ENCODE peak calls at places on chromosomes 11 and 22, in four cellular contexts. I is NT2/D1, Z is tibial artery, C is adipocyte. V is an unnamed sample.

GRCh38 chr11:116314012-116314411 is 458.8 kb downstream of the BUD13 start:
- DNase-seq in Z (no peak), I (no peak), C (no peak), V (no peak)

GRCh38 chr11:120815260-120816100 is 208.4 kb upstream of the TBCEL start:
- DNase-seq in Z (no peak), I (no peak), C (no peak), V (no peak)

GRCh38 chr11:115222218-115222862 is 281.9 kb downstream of the CADM1 start:
- DNase-seq in I (no peak), Z (no peak), C (no peak), V (no peak)

GRCh38 chr11:58254936-58255335 is 13.1 kb downstream of the OR10W1 start:
- DNase-seq in C (no peak), I (no peak), Z (no peak), V (no peak)

GRCh38 chr11:57307666-57308270 is 17.0 kb downstream of the TNKS1BP1 start:
- DNase-seq in C (no peak), Z (peak; percentile 62), I (no peak), V (no peak)

GRCh38 chr22:39932918-39933649 is 27.1 kb upstream of the TMA7B start:
- DNase-seq in I (peak; percentile 81), Z (no peak), C (no peak), V (peak; percentile 70)

GRCh38 chr22:37740455-37741311 is 43.8 kb downstream of the TRIOBP start:
- DNase-seq in C (no peak), I (no peak), Z (no peak), V (no peak)

GRCh38 chr11:56751480-56751879 is 3.0 kb upstream of the OR9G4 start:
- DNase-seq in I (no peak), Z (no peak), C (no peak), V (no peak)

DNA sequence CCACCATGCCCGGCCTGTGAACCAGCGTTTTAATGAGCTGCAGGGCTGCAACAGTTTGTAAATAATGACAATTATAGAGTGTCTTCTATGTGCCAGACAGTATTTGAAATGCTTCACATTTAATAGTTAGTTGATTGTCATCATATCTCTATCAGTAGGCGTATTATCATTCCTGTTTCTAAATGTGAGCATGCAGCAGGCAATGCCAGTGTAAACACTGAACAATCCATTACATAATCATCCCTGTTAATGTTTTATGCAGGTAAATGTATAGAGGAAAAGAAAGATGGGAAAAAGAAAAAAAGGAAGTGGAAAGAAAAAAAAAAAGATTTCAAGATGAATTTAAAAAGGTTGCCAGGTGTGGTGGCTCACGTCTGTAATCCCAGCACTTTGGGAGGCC is 52.3 kb downstream of the ZBTB44 start:
- DNase-seq in Z (no peak), C (no peak), I (no peak), V (no peak)
- H3K4me1 ChIP-seq in Z (no peaks in the 10 kb centered on the region), C (no peaks in the 10 kb centered on the region), I (no peaks in the 10 kb centered on the region), V (no peaks in the 10 kb centered on the region)

DNA sequence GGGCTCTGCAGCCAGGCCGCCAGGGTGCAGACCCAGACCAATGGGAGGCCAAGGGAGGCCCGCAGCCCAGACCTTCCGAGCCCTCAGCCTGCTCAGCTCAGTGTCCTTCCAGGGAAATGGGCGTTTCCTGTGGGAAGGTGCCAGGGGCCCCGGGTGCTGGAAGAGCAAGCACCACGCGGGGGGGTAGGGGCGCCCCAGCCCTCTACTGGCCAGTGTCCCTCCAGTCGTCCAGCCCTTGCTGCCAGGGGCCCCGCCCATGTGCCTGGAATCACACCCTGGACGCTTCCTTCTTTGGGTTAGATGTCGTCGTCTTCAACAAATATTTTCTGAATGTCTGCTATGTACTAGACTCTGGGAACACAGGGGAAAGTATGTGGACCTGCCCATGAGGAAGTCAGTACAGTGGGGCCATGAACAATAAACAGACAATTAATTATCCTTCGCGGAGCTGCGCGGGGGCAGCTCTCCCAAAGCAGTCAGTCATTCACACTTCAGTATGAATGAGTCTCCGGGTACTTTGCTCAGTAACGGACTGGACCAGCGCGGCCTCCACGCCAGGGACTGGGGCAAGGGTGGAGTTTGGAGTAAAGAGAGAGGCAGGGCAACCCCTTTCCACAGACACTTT is 60.2 kb downstream of the CDKN1C start:
- DNase-seq in I (no peak), C (peak; percentile 69), Z (peak; percentile 93), V (no peak)
- H3K9me3 ChIP-seq in I (peaks cover 39% of the 10 kb centered on the region), C (peaks cover 31% of the 10 kb centered on the region), Z (peaks cover 22% of the 10 kb centered on the region), V (peaks cover 13% of the 10 kb centered on the region)

DNA sequence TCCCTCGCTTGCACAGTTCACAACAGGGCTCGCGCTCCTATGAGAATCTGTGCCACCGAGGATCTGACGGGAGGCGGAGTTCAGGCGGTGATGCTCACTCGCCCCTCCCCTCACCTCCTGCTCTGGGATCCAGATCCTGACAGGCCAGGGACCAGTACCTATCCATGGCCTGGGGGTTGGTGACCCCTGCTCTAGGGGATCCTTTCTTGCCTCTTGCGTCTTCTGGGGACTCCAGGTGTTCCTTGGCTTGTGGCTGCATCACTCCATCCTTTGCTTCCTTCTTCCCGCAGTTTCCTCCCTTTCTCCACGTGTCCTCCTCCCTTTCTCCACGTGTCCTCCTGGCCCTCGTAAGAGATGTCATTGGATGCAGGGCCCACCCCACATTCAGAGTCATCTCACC is 30.6 kb upstream of the KRTAP5-7 start:
- DNase-seq in C (no peak), Z (no peak), I (no peak), V (no peak)
- H3K4me3 ChIP-seq in C (no peak overlapping the region), Z (no peak overlapping the region), I (no peak overlapping the region), V (no peak overlapping the region)

GRCh38 chr22:20002661-20003060 is 14.0 kb downstream of the ARVCF start:
- DNase-seq in Z (no peak), C (no peak), I (no peak), V (no peak)
- H3K4me1 ChIP-seq in Z (no peaks in the 10 kb centered on the region), C (peaks cover 4% of the 10 kb centered on the region), I (peaks cover 25% of the 10 kb centered on the region), V (peaks cover 3% of the 10 kb centered on the region)